ENCODE peak calls at places on chromosomes 6 and 20, in four cellular contexts. T, L, Z and E are unnamed samples.

GRCh38 chr6:64259372-64259771 is 623.8 kb downstream of the PHF3 start:
- DNase-seq in Z (no peak), L (no peak), T (no peak), E (no peak)

GRCh38 chr6:39416728-39417127 is 94.2 kb upstream of the KCNK16 start:
- DNase-seq in L (no peak), T (no peak), Z (no peak), E (no peak)

GRCh38 chr20:38434310-38434741 is 802 bp downstream of the SNHG17 start:
- DNase-seq in L (no peak), T (no peak), Z (no peak), E (no peak)

GRCh38 chr20:31706607-31707257 is 15.9 kb downstream of the BCL2L1 start:
- DNase-seq in T (no peak), L (no peak), Z (peak), E (no peak)

GRCh38 chr20:4519530-4519929 is 202.2 kb upstream of the PRND start:
- DNase-seq in L (peak), Z (no peak), T (no peak), E (no peak)

GRCh38 chr6:126821706-126822105 is 296.8 kb upstream of the RSPO3 start:
- DNase-seq in L (no peak), Z (no peak), T (no peak), E (no peak)

GRCh38 chr6:90286884-90287488 is 9.7 kb downstream of the BACH2 start:
- DNase-seq in T (peak), Z (peak), L (no peak), E (peak)

GRCh38 chr20:51500311-51500710 is 42.2 kb downstream of the NFATC2 start:
- DNase-seq in Z (no peak), T (peak), L (peak), E (peak)

GRCh38 chr20:10432079-10432478 is 1.9 kb downstream of the MKKS start:
- DNase-seq in Z (no peak), T (no peak), L (no peak), E (no peak)

GRCh38 chr6:90217621-90218496 is 78.8 kb downstream of the BACH2 start:
- DNase-seq in T (peak), L (no peak), Z (peak), E (peak)

GRCh38 chr6:107075951-107076381 is 39.3 kb downstream of the BEND3 start:
- DNase-seq in T (no peak), L (peak), Z (no peak), E (no peak)

GRCh38 chr20:23683807-23684206 is 5.0 kb downstream of the CST4 start:
- DNase-seq in T (no peak), Z (no peak), L (no peak), E (no peak)

GRCh38 chr6:168992696-168993185 is 260.9 kb downstream of the THBS2 start:
- DNase-seq in T (no peak), Z (no peak), L (no peak), E (no peak)

GRCh38 chr6:109359248-109359647 is 23.0 kb downstream of the CD164 start:
- DNase-seq in T (no peak), Z (no peak), L (no peak), E (no peak)

GRCh38 chr6:168160506-168161370 is 81.7 kb upstream of the FRMD1 start:
- DNase-seq in L (no peak), T (no peak), Z (no peak), E (no peak)

GRCh38 chr6:33595001-33595846 is 15.1 kb upstream of the BAK1 start:
- DNase-seq in T (no peak), L (no peak), Z (no peak), E (no peak)

GRCh38 chr6:36985384-36985962 is 523 bp downstream of the MTCH1 start:
- DNase-seq in T (no peak), L (peak), Z (no peak), E (no peak)

GRCh38 chr20:56222945-56223344 is 25.6 kb upstream of the MC3R start:
- DNase-seq in Z (no peak), L (no peak), T (no peak), E (no peak)

GRCh38 chr6:1552296-1552761 is 57.4 kb upstream of the FOXC1 start:
- DNase-seq in T (no peak), Z (peak), L (peak), E (no peak)

GRCh38 chr6:26327450-26328264 is 37.3 kb upstream of the BTN3A2 start:
- DNase-seq in T (peak), Z (no peak), L (no peak), E (peak)

GRCh38 chr6:8888468-8888867 is 453.1 kb upstream of the SLC35B3 start:
- DNase-seq in L (peak), Z (no peak), T (no peak), E (no peak)

GRCh38 chr20:56171087-56172012 is 77.2 kb upstream of the MC3R start:
- DNase-seq in L (no peak), T (no peak), Z (peak), E (no peak)

GRCh38 chr20:4713401-4713800 is 8.3 kb upstream of the PRND start:
- DNase-seq in T (no peak), L (no peak), Z (peak), E (no peak)

GRCh38 chr6:41167173-41167963 is 4.5 kb upstream of the TREM2 start:
- DNase-seq in Z (peak), L (no peak), T (no peak), E (no peak)

GRCh38 chr20:59047938-59048680 is 5.5 kb upstream of the PRELID3B start:
- DNase-seq in L (no peak), T (no peak), Z (no peak), E (no peak)

GRCh38 chr6:63351995-63352586 is 32.3 kb upstream of the LGSN start:
- DNase-seq in T (no peak), Z (no peak), L (peak), E (no peak)

GRCh38 chr20:20295621-20296498 is 72.0 kb upstream of the INSM1 start:
- DNase-seq in Z (no peak), L (no peak), T (no peak), E (no peak)

GRCh38 chr20:9514461-9515210 is at the start of gene LAMP5:
- DNase-seq in T (no peak), L (no peak), Z (no peak), E (no peak)

GRCh38 chr20:53923745-53924369 is 146.5 kb downstream of the BCAS1 start:
- DNase-seq in L (no peak), Z (peak), T (no peak), E (no peak)

GRCh38 chr6:170035896-170036295 is 255.0 kb downstream of the DLL1 start:
- DNase-seq in T (no peak), L (no peak), Z (peak), E (no peak)

GRCh38 chr6:100160913-100161312 is 166.9 kb upstream of the MCHR2 start:
- DNase-seq in Z (no peak), L (no peak), T (no peak), E (no peak)

GRCh38 chr6:30206799-30207618 is 6.2 kb downstream of the TRIM26 start:
- DNase-seq in T (no peak), Z (peak), L (no peak), E (no peak)

GRCh38 chr6:20160541-20161283 is 51.6 kb downstream of the MBOAT1 start:
- DNase-seq in L (no peak), T (no peak), Z (no peak), E (no peak)

GRCh38 chr6:27494987-27495385 is 22.1 kb upstream of the ZNF184 start:
- DNase-seq in Z (no peak), T (no peak), L (no peak), E (no peak)

GRCh38 chr20:1803216-1804128 is 91.7 kb upstream of the SIRPA start:
- DNase-seq in T (peak), Z (peak), L (peak), E (no peak)

GRCh38 chr6:156645106-156645505 is 132.1 kb upstream of the ARID1B start:
- DNase-seq in L (no peak), Z (no peak), T (no peak), E (no peak)

GRCh38 chr6:166244353-166245045 is 63.7 kb downstream of the PRR18 start:
- DNase-seq in T (no peak), L (peak), Z (no peak), E (no peak)

GRCh38 chr6:99458319-99458718 is 33.2 kb upstream of the PNISR start:
- DNase-seq in T (no peak), L (no peak), Z (no peak), E (no peak)

GRCh38 chr6:17687136-17687535 is 19.6 kb downstream of the NUP153 start:
- DNase-seq in L (no peak), T (no peak), Z (no peak), E (no peak)

GRCh38 chr20:31570021-31570463 is 35.0 kb upstream of the ID1 start:
- DNase-seq in T (no peak), L (no peak), Z (peak), E (no peak)